ENCODE peak calls at places on chromosomes 16 and 17, in ten cellular contexts. One of them, this sample, is unnamed.

GRCh38 chr17:28492352-28493310 is 13.5 kb upstream of the FOXN1 start:
- DNase-seq in lung: no peak
- DNase-seq in fibroblast of lung: no peak
- DNase-seq in mesendoderm: no peak
- DNase-seq in endodermal cell: no peak
- DNase-seq in right cardiac atrium: no peak
- DNase-seq in breast epithelium: peak; percentile 28
- DNase-seq in astrocyte: no peak
- DNase-seq in adipocyte: no peak
- DNase-seq in uterus: no peak
- DNase-seq in this sample: no peak

GRCh38 chr17:73575470-73576235 is 68.6 kb downstream of the SDK2 start:
- DNase-seq in lung: no peak
- DNase-seq in fibroblast of lung: no peak
- DNase-seq in mesendoderm: no peak
- DNase-seq in endodermal cell: no peak
- DNase-seq in right cardiac atrium: no peak
- DNase-seq in breast epithelium: no peak
- DNase-seq in astrocyte: no peak
- DNase-seq in adipocyte: no peak
- DNase-seq in uterus: no peak
- DNase-seq in this sample: no peak

GRCh38 chr16:11560701-11561439 is 25.8 kb downstream of the LITAF start:
- DNase-seq in lung: no peak
- DNase-seq in fibroblast of lung: no peak
- DNase-seq in mesendoderm: peak; percentile 41
- DNase-seq in endodermal cell: peak; percentile 53
- DNase-seq in right cardiac atrium: peak; percentile 44
- DNase-seq in breast epithelium: no peak
- DNase-seq in astrocyte: no peak
- DNase-seq in adipocyte: peak; percentile 40
- DNase-seq in uterus: peak; percentile 68
- DNase-seq in this sample: no peak

GRCh38 chr17:66717680-66718079 is 117.2 kb upstream of the CACNG5 start:
- DNase-seq in lung: peak; percentile 59
- DNase-seq in fibroblast of lung: peak; percentile 49
- DNase-seq in mesendoderm: peak; percentile 44
- DNase-seq in endodermal cell: peak; percentile 72
- DNase-seq in right cardiac atrium: no peak
- DNase-seq in breast epithelium: peak; percentile 33
- DNase-seq in astrocyte: peak; percentile 26
- DNase-seq in adipocyte: no peak
- DNase-seq in uterus: no peak
- DNase-seq in this sample: no peak

GRCh38 chr16:57500578-57501111 is 14.4 kb upstream of the DOK4 start:
- DNase-seq in lung: no peak
- DNase-seq in fibroblast of lung: no peak
- DNase-seq in mesendoderm: peak; percentile 67
- DNase-seq in endodermal cell: no peak
- DNase-seq in right cardiac atrium: peak; percentile 5
- DNase-seq in breast epithelium: no peak
- DNase-seq in astrocyte: no peak
- DNase-seq in adipocyte: no peak
- DNase-seq in uterus: no peak
- DNase-seq in this sample: no peak

GRCh38 chr16:16083421-16084156 is 134.2 kb downstream of the ABCC1 start:
- DNase-seq in lung: no peak
- DNase-seq in fibroblast of lung: peak; percentile 40
- DNase-seq in mesendoderm: peak; percentile 63
- DNase-seq in endodermal cell: no peak
- DNase-seq in right cardiac atrium: no peak
- DNase-seq in breast epithelium: no peak
- DNase-seq in astrocyte: no peak
- DNase-seq in adipocyte: no peak
- DNase-seq in uterus: no peak
- DNase-seq in this sample: no peak

GRCh38 chr17:13931752-13932477 is 137.4 kb upstream of the COX10 start:
- DNase-seq in lung: peak; percentile 84
- DNase-seq in fibroblast of lung: peak; percentile 57
- DNase-seq in mesendoderm: peak; percentile 87
- DNase-seq in endodermal cell: no peak
- DNase-seq in right cardiac atrium: peak; percentile 69
- DNase-seq in breast epithelium: peak; percentile 35
- DNase-seq in astrocyte: peak; percentile 47
- DNase-seq in adipocyte: no peak
- DNase-seq in uterus: peak; percentile 83
- DNase-seq in this sample: peak; percentile 81

GRCh38 chr16:78177927-78178326 is 78.5 kb downstream of the WWOX start:
- DNase-seq in lung: no peak
- DNase-seq in fibroblast of lung: no peak
- DNase-seq in mesendoderm: peak; percentile 49
- DNase-seq in endodermal cell: no peak
- DNase-seq in right cardiac atrium: no peak
- DNase-seq in breast epithelium: no peak
- DNase-seq in astrocyte: no peak
- DNase-seq in adipocyte: no peak
- DNase-seq in uterus: no peak
- DNase-seq in this sample: no peak

GRCh38 chr17:61404702-61405046 is 5.0 kb downstream of the TBX2 start:
- DNase-seq in lung: no peak
- DNase-seq in fibroblast of lung: no peak
- DNase-seq in mesendoderm: no peak
- DNase-seq in endodermal cell: peak; percentile 79
- DNase-seq in right cardiac atrium: no peak
- DNase-seq in breast epithelium: no peak
- DNase-seq in astrocyte: no peak
- DNase-seq in adipocyte: no peak
- DNase-seq in uterus: peak; percentile 12
- DNase-seq in this sample: peak; percentile 34

GRCh38 chr17:61405686-61406542 is 6.3 kb downstream of the TBX2 start:
- DNase-seq in lung: no peak
- DNase-seq in fibroblast of lung: no peak
- DNase-seq in mesendoderm: no peak
- DNase-seq in endodermal cell: peak; percentile 61
- DNase-seq in right cardiac atrium: no peak
- DNase-seq in breast epithelium: no peak
- DNase-seq in astrocyte: no peak
- DNase-seq in adipocyte: peak; percentile 42
- DNase-seq in uterus: no peak
- DNase-seq in this sample: peak; percentile 47

GRCh38 chr17:61403846-61404701 is 4.4 kb downstream of the TBX2 start:
- DNase-seq in lung: no peak
- DNase-seq in fibroblast of lung: no peak
- DNase-seq in mesendoderm: no peak
- DNase-seq in endodermal cell: peak; percentile 80
- DNase-seq in right cardiac atrium: no peak
- DNase-seq in breast epithelium: no peak
- DNase-seq in astrocyte: no peak
- DNase-seq in adipocyte: peak; percentile 81
- DNase-seq in uterus: peak; percentile 16
- DNase-seq in this sample: peak; percentile 73

GRCh38 chr17:61406543-61406845 is 6.9 kb downstream of the TBX2 start:
- DNase-seq in lung: no peak
- DNase-seq in fibroblast of lung: no peak
- DNase-seq in mesendoderm: no peak
- DNase-seq in endodermal cell: no peak
- DNase-seq in right cardiac atrium: no peak
- DNase-seq in breast epithelium: no peak
- DNase-seq in astrocyte: no peak
- DNase-seq in adipocyte: no peak
- DNase-seq in uterus: no peak
- DNase-seq in this sample: no peak

DNA sequence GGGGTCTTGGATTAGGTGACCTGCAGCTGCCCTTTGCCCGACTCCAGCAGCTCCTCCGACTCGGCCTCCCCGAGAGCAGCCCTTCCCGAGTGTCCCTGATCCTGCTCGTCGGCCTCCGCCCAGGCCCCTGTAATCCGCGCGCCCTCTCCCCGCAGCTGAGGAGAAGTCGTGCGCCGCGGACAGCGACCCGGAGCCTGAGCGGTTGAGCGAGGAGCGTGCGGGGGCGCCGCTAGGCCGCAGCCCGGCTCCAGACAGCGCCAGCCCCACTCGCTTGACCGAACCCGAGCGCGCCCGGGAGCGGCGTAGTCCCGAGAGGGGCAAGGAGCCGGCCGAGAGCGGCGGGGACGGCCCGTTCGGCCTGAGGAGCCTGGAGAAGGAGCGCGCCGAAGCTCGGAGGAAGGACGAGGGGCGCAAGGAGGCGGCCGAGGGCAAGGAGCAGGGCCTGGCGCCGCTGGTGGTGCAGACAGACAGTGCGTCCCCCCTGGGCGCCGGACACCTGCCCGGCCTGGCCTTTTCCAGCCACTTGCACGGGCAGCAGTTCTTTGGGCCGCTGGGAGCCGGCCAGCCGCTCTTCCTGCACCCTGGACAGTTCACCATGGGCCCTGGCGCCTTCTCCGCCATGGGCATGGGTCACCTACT is 5.5 kb downstream of the TBX2 start:
- DNase-seq in lung: no peak
- DNase-seq in fibroblast of lung: no peak
- DNase-seq in mesendoderm: no peak
- DNase-seq in endodermal cell: peak; percentile 85
- DNase-seq in right cardiac atrium: no peak
- DNase-seq in breast epithelium: no peak
- DNase-seq in astrocyte: no peak
- DNase-seq in adipocyte: peak; percentile 49
- DNase-seq in uterus: no peak
- DNase-seq in this sample: peak; percentile 28
- H3K4me1 ChIP-seq in lung: no peaks in the 10 kb centered on the region
- H3K4me1 ChIP-seq in fibroblast of lung: peaks cover 18% of the 10 kb centered on the region
- H3K4me1 ChIP-seq in mesendoderm: no peaks in the 10 kb centered on the region
- H3K4me1 ChIP-seq in endodermal cell: no peaks in the 10 kb centered on the region
- H3K4me1 ChIP-seq in right cardiac atrium: no peaks in the 10 kb centered on the region
- H3K4me1 ChIP-seq in breast epithelium: no peaks in the 10 kb centered on the region
- H3K4me1 ChIP-seq in astrocyte: peaks cover 36% of the 10 kb centered on the region
- H3K4me1 ChIP-seq in adipocyte: peaks cover 40% of the 10 kb centered on the region
- H3K4me1 ChIP-seq in uterus: no peaks in the 10 kb centered on the region
- H3K4me1 ChIP-seq in this sample: no peaks in the 10 kb centered on the region

GRCh38 chr17:78514521-78514920 is 62.7 kb downstream of the DNAH17 start:
- DNase-seq in lung: no peak
- DNase-seq in fibroblast of lung: no peak
- DNase-seq in mesendoderm: no peak
- DNase-seq in endodermal cell: peak; percentile 40
- DNase-seq in right cardiac atrium: no peak
- DNase-seq in breast epithelium: no peak
- DNase-seq in astrocyte: no peak
- DNase-seq in adipocyte: no peak
- DNase-seq in uterus: no peak
- DNase-seq in this sample: peak; percentile 35

GRCh38 chr17:78510141-78510935 is 66.9 kb downstream of the DNAH17 start:
- DNase-seq in lung: no peak
- DNase-seq in fibroblast of lung: no peak
- DNase-seq in mesendoderm: no peak
- DNase-seq in endodermal cell: peak; percentile 43
- DNase-seq in right cardiac atrium: no peak
- DNase-seq in breast epithelium: no peak
- DNase-seq in astrocyte: no peak
- DNase-seq in adipocyte: no peak
- DNase-seq in uterus: no peak
- DNase-seq in this sample: peak; percentile 29

GRCh38 chr17:78515480-78515879 is 61.7 kb downstream of the DNAH17 start:
- DNase-seq in lung: no peak
- DNase-seq in fibroblast of lung: no peak
- DNase-seq in mesendoderm: no peak
- DNase-seq in endodermal cell: peak; percentile 22
- DNase-seq in right cardiac atrium: no peak
- DNase-seq in breast epithelium: no peak
- DNase-seq in astrocyte: no peak
- DNase-seq in adipocyte: no peak
- DNase-seq in uterus: no peak
- DNase-seq in this sample: peak; percentile 17

GRCh38 chr17:78517421-78517820 is 59.8 kb downstream of the DNAH17 start:
- DNase-seq in lung: no peak
- DNase-seq in fibroblast of lung: no peak
- DNase-seq in mesendoderm: no peak
- DNase-seq in endodermal cell: peak; percentile 20
- DNase-seq in right cardiac atrium: no peak
- DNase-seq in breast epithelium: no peak
- DNase-seq in astrocyte: no peak
- DNase-seq in adipocyte: no peak
- DNase-seq in uterus: no peak
- DNase-seq in this sample: peak; percentile 17

DNA sequence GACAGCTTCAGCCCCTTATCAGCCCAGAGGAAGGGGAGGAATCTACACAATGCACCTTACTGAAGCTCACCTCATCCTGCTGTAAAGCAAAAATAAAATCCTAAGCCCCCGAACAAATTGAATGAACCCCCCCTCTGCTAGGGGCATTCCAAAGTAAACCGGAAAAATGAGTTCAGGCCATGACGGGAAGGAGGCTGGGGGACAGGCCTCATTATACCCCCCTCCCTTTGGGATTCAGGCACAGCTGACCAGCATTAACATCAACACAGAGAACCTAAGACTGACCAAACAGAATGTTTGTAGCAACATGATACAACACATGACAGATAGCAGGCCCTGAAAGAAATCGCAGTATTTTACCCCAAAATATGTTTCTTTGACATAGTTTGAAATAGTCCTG is 64.2 kb downstream of the DNAH17 start:
- DNase-seq in lung: no peak
- DNase-seq in fibroblast of lung: no peak
- DNase-seq in mesendoderm: no peak
- DNase-seq in endodermal cell: peak; percentile 11
- DNase-seq in right cardiac atrium: no peak
- DNase-seq in breast epithelium: no peak
- DNase-seq in astrocyte: no peak
- DNase-seq in adipocyte: no peak
- DNase-seq in uterus: no peak
- DNase-seq in this sample: no peak
- H3K27me3 ChIP-seq in lung: no peaks in the 10 kb centered on the region
- H3K27me3 ChIP-seq in fibroblast of lung: peaks cover 4% of the 10 kb centered on the region
- H3K27me3 ChIP-seq in mesendoderm: no peaks in the 10 kb centered on the region
- H3K27me3 ChIP-seq in endodermal cell: no peaks in the 10 kb centered on the region
- H3K27me3 ChIP-seq in right cardiac atrium: no peaks in the 10 kb centered on the region
- H3K27me3 ChIP-seq in breast epithelium: no peaks in the 10 kb centered on the region
- H3K27me3 ChIP-seq in astrocyte: peaks cover 6% of the 10 kb centered on the region
- H3K27me3 ChIP-seq in adipocyte: peaks cover 14% of the 10 kb centered on the region
- H3K27me3 ChIP-seq in uterus: no peaks in the 10 kb centered on the region
- H3K27me3 ChIP-seq in this sample: no peaks in the 10 kb centered on the region

DNA sequence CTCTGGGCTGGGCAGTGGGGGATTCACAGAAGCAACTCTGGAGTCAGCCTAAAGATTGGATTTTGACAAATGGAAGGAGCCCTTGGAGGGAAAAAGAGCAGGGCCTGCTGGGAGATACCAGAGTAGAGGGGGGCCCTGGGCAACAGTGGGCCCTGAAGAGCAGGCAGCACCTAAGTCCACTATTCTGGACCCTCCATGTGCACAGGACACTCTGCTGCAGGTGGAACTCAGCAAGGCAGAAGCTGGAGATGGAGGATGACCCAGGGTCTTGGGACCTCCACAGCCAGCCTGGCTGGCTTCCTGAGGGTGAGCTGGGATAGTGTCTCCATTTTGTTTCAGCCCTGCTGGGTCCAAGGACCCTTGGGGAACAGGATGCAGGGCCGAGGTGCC is 63.0 kb upstream of the TEX2 start:
- DNase-seq in lung: no peak
- DNase-seq in fibroblast of lung: no peak
- DNase-seq in mesendoderm: no peak
- DNase-seq in endodermal cell: no peak
- DNase-seq in right cardiac atrium: no peak
- DNase-seq in breast epithelium: no peak
- DNase-seq in astrocyte: no peak
- DNase-seq in adipocyte: no peak
- DNase-seq in uterus: no peak
- DNase-seq in this sample: no peak
- H3K4me1 ChIP-seq in lung: no peaks in the 10 kb centered on the region
- H3K4me1 ChIP-seq in fibroblast of lung: no peaks in the 10 kb centered on the region
- H3K4me1 ChIP-seq in mesendoderm: no peaks in the 10 kb centered on the region
- H3K4me1 ChIP-seq in endodermal cell: peaks cover 7% of the 10 kb centered on the region
- H3K4me1 ChIP-seq in right cardiac atrium: peaks cover 30% of the 10 kb centered on the region
- H3K4me1 ChIP-seq in breast epithelium: peaks cover 13% of the 10 kb centered on the region
- H3K4me1 ChIP-seq in astrocyte: no peaks in the 10 kb centered on the region
- H3K4me1 ChIP-seq in adipocyte: peaks cover 47% of the 10 kb centered on the region
- H3K4me1 ChIP-seq in uterus: no peaks in the 10 kb centered on the region
- H3K4me1 ChIP-seq in this sample: no peaks in the 10 kb centered on the region

GRCh38 chr17:48609754-48610281 is 999 bp downstream of the HOXB7 start:
- DNase-seq in lung: no peak
- DNase-seq in fibroblast of lung: no peak
- DNase-seq in mesendoderm: no peak
- DNase-seq in endodermal cell: peak; percentile 64
- DNase-seq in right cardiac atrium: no peak
- DNase-seq in breast epithelium: no peak
- DNase-seq in astrocyte: no peak
- DNase-seq in adipocyte: no peak
- DNase-seq in uterus: no peak
- DNase-seq in this sample: no peak
- H3K27me3 ChIP-seq in lung: peaks cover 2% of the 10 kb centered on the region
- H3K27me3 ChIP-seq in fibroblast of lung: peaks cover 10% of the 10 kb centered on the region
- H3K27me3 ChIP-seq in mesendoderm: peaks cover 87% of the 10 kb centered on the region
- H3K27me3 ChIP-seq in endodermal cell: peaks cover 100% of the 10 kb centered on the region
- H3K27me3 ChIP-seq in right cardiac atrium: peaks cover 3% of the 10 kb centered on the region
- H3K27me3 ChIP-seq in breast epithelium: peaks cover 16% of the 10 kb centered on the region
- H3K27me3 ChIP-seq in astrocyte: peaks cover 85% of the 10 kb centered on the region
- H3K27me3 ChIP-seq in adipocyte: no peaks in the 10 kb centered on the region
- H3K27me3 ChIP-seq in uterus: peaks cover 32% of the 10 kb centered on the region
- H3K27me3 ChIP-seq in this sample: no peaks in the 10 kb centered on the region

This sample was measured in aorta.